ENCODE peak calls at places on chromosomes 12 and 14, in five cellular contexts. One of them, this sample, is unnamed.

GRCh38 chr12:132717531-132718387 is 7.1 kb downstream of the PGAM5 start:
- DNase-seq in fibroblast of mammary gland: no peak
- DNase-seq in Peyer's patch: no peak
- DNase-seq in kidney epithelial cell: no peak
- DNase-seq in foreskin fibroblast: no peak
- DNase-seq in this sample: no peak

GRCh38 chr12:77521458-77522115 is 309.1 kb upstream of the NAV3 start:
- DNase-seq in fibroblast of mammary gland: peak; percentile 76
- DNase-seq in Peyer's patch: no peak
- DNase-seq in kidney epithelial cell: no peak
- DNase-seq in foreskin fibroblast: peak; percentile 81
- DNase-seq in this sample: no peak

GRCh38 chr14:34365309-34365915 is 96.6 kb downstream of the SPTSSA start:
- DNase-seq in fibroblast of mammary gland: peak; percentile 28
- DNase-seq in Peyer's patch: no peak
- DNase-seq in kidney epithelial cell: no peak
- DNase-seq in foreskin fibroblast: peak; percentile 13
- DNase-seq in this sample: peak; percentile 79

GRCh38 chr14:45940318-45940717 is 687.3 kb upstream of the MIS18BP1 start:
- DNase-seq in fibroblast of mammary gland: no peak
- DNase-seq in Peyer's patch: no peak
- DNase-seq in kidney epithelial cell: no peak
- DNase-seq in foreskin fibroblast: no peak
- DNase-seq in this sample: no peak

GRCh38 chr14:105105158-105105557 is 39.9 kb upstream of the GPR132 start:
- DNase-seq in fibroblast of mammary gland: no peak
- DNase-seq in Peyer's patch: no peak
- DNase-seq in kidney epithelial cell: no peak
- DNase-seq in foreskin fibroblast: no peak
- DNase-seq in this sample: no peak

GRCh38 chr14:103550451-103551337 is 11.8 kb downstream of the BAG5 start:
- DNase-seq in fibroblast of mammary gland: no peak
- DNase-seq in Peyer's patch: no peak
- DNase-seq in kidney epithelial cell: peak; percentile 74
- DNase-seq in foreskin fibroblast: no peak
- DNase-seq in this sample: no peak

GRCh38 chr12:56098592-56098991 is 5.8 kb upstream of the PA2G4 start:
- DNase-seq in fibroblast of mammary gland: no peak
- DNase-seq in Peyer's patch: no peak
- DNase-seq in kidney epithelial cell: no peak
- DNase-seq in foreskin fibroblast: no peak
- DNase-seq in this sample: no peak

GRCh38 chr12:132955094-132955932 is 793 bp downstream of the ZNF605 start:
- DNase-seq in fibroblast of mammary gland: peak; percentile 79
- DNase-seq in Peyer's patch: peak; percentile 45
- DNase-seq in kidney epithelial cell: no peak
- DNase-seq in foreskin fibroblast: peak; percentile 86
- DNase-seq in this sample: peak; percentile 78

GRCh38 chr14:22561661-22562579 is 27.1 kb downstream of the DAD1 start:
- DNase-seq in fibroblast of mammary gland: no peak
- DNase-seq in Peyer's patch: peak; percentile 85
- DNase-seq in kidney epithelial cell: no peak
- DNase-seq in foreskin fibroblast: no peak
- DNase-seq in this sample: peak; percentile 80

GRCh38 chr14:61401461-61401860 is 80.1 kb downstream of the PRKCH start:
- DNase-seq in fibroblast of mammary gland: no peak
- DNase-seq in Peyer's patch: no peak
- DNase-seq in kidney epithelial cell: no peak
- DNase-seq in foreskin fibroblast: no peak
- DNase-seq in this sample: no peak

GRCh38 chr12:128994869-128995268 is 141.6 kb downstream of the GLT1D1 start:
- DNase-seq in fibroblast of mammary gland: no peak
- DNase-seq in Peyer's patch: no peak
- DNase-seq in kidney epithelial cell: no peak
- DNase-seq in foreskin fibroblast: no peak
- DNase-seq in this sample: no peak

GRCh38 chr14:99733551-99734405 is 49.7 kb downstream of the CYP46A1 start:
- DNase-seq in fibroblast of mammary gland: no peak
- DNase-seq in Peyer's patch: peak; percentile 47
- DNase-seq in kidney epithelial cell: no peak
- DNase-seq in foreskin fibroblast: no peak
- DNase-seq in this sample: no peak

GRCh38 chr12:111482464-111482863 is 76.7 kb downstream of the SH2B3 start:
- DNase-seq in fibroblast of mammary gland: no peak
- DNase-seq in Peyer's patch: no peak
- DNase-seq in kidney epithelial cell: no peak
- DNase-seq in foreskin fibroblast: peak; percentile 19
- DNase-seq in this sample: peak; percentile 15

GRCh38 chr12:990308-990648 is 745 bp upstream of the ERC1 start:
- DNase-seq in fibroblast of mammary gland: peak; percentile 78
- DNase-seq in Peyer's patch: peak; percentile 79
- DNase-seq in kidney epithelial cell: no peak
- DNase-seq in foreskin fibroblast: peak; percentile 76
- DNase-seq in this sample: peak; percentile 72

GRCh38 chr12:989751-990278 is 1.2 kb upstream of the ERC1 start:
- DNase-seq in fibroblast of mammary gland: peak; percentile 92
- DNase-seq in Peyer's patch: no peak
- DNase-seq in kidney epithelial cell: no peak
- DNase-seq in foreskin fibroblast: peak; percentile 91
- DNase-seq in this sample: peak; percentile 85

GRCh38 chr12:990649-991349 is at the start of gene ERC1:
- DNase-seq in fibroblast of mammary gland: peak; percentile 88
- DNase-seq in Peyer's patch: peak; percentile 93
- DNase-seq in kidney epithelial cell: no peak
- DNase-seq in foreskin fibroblast: peak; percentile 94
- DNase-seq in this sample: peak; percentile 89

GRCh38 chr12:988616-989015 is 2.4 kb upstream of the ERC1 start:
- DNase-seq in fibroblast of mammary gland: peak; percentile 11
- DNase-seq in Peyer's patch: no peak
- DNase-seq in kidney epithelial cell: no peak
- DNase-seq in foreskin fibroblast: peak; percentile 48
- DNase-seq in this sample: peak; percentile 34

GRCh38 chr12:989051-989450 is 2.0 kb upstream of the ERC1 start:
- DNase-seq in fibroblast of mammary gland: no peak
- DNase-seq in Peyer's patch: no peak
- DNase-seq in kidney epithelial cell: no peak
- DNase-seq in foreskin fibroblast: no peak
- DNase-seq in this sample: no peak
- H3K4me3 ChIP-seq in fibroblast of mammary gland: no peak overlapping the region
- H3K4me3 ChIP-seq in Peyer's patch: no peak overlapping the region
- H3K4me3 ChIP-seq in kidney epithelial cell: no peak overlapping the region
- H3K4me3 ChIP-seq in foreskin fibroblast: peak overlapping the region; percentile 83
- H3K4me3 ChIP-seq in this sample: peak overlapping the region; percentile 12

DNA sequence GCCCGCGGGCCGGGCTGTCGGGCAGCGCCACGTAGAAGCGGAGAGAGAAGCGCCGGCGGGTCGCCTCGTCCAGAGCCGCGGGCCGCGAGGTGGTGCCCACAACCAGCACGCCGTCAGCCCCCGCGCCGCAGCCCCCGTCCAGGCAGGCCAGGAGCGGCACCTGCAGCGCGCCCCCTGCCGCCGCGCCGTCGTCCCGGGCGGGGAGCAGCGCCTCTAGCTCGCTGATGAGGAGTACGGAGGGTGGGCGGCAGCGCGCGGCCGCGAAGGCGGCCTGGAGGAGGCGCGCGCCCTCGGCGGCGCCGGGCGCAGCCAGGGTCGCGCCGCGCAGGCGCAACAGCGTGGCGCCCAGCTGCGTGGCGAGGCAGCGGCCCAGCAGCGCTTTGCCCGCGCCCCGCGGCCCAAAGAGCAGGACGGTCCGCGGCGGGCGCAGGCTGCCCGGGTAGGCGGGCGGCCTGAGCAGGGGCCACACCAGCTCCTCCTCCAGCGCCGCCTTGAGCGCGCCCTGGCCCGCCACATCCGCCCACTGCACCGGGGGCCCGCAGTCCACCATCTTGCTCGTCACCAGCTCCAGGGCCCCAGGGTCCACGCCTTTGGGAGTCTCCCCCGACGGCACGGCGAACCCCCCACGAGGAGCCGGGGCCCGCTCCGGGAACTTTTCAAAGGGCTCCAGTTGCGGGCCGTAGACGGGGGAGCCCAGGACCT is 27.6 kb downstream of the FIGNL2 start:
- DNase-seq in fibroblast of mammary gland: peak; percentile 39
- DNase-seq in Peyer's patch: peak; percentile 86
- DNase-seq in kidney epithelial cell: no peak
- DNase-seq in foreskin fibroblast: peak; percentile 24
- DNase-seq in this sample: no peak
- TF ChIP-seq CTCF in fibroblast of mammary gland: no peak
- TF ChIP-seq CTCF in Peyer's patch: peak; percentile 32
- TF ChIP-seq CTCF in kidney epithelial cell: no peak
- TF ChIP-seq CTCF in foreskin fibroblast: no peak
- TF ChIP-seq CTCF in this sample: no peak

GRCh38 chr12:54017845-54018607 is 9.2 kb downstream of the HOXC8 start:
- DNase-seq in fibroblast of mammary gland: peak; percentile 95
- DNase-seq in Peyer's patch: peak; percentile 90
- DNase-seq in kidney epithelial cell: peak; percentile 64
- DNase-seq in foreskin fibroblast: peak; percentile 93
- DNase-seq in this sample: no peak
- H3K4me3 ChIP-seq in fibroblast of mammary gland: peak overlapping the region; percentile 94
- H3K4me3 ChIP-seq in Peyer's patch: peak overlapping the region; percentile 34
- H3K4me3 ChIP-seq in kidney epithelial cell: peak overlapping the region; percentile 49
- H3K4me3 ChIP-seq in foreskin fibroblast: peak overlapping the region; percentile 59
- H3K4me3 ChIP-seq in this sample: no peak overlapping the region

DNA sequence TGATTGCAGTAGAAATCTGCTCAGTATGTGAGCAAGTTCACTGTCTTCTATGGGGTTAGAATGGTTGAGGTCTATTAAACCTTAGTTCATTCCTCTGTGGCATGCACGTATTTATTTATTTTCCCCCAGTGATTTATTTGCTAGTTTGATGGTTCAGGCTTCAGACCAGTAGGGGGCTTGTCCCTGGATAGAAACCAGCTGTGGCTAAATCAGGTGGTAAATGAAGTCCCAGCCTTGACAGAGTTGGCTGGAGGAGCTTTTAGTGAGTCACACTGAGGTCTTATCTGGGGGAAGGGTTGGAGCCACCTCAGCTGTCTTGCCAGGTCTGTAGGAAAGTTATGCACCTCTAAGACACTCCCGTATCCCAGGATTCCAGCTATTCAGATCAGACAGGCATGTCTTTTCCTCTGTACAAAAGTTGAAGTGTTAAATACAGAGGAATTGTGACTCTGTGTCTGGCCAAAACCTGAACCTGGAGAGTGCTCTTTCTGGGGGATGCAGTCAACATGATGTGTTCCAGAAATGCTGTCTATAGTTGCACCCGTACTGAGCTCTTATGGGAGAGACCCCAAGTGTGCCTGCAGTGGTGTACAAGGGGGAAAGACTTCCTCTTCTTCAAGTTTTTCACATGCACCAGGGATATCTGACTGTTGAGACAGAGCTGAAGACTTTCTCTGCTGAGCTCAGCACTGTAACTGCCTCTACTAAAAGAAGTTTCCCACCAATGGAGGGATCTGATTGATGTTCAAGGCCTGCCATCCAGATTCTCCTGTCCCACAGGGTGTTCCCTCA is 1322.1 kb downstream of the TMEM121 start:
- DNase-seq in fibroblast of mammary gland: peak; percentile 24
- DNase-seq in Peyer's patch: peak; percentile 73
- DNase-seq in kidney epithelial cell: peak; percentile 57
- DNase-seq in foreskin fibroblast: no peak
- DNase-seq in this sample: no peak
- TF ChIP-seq CTCF in fibroblast of mammary gland: no peak
- TF ChIP-seq CTCF in Peyer's patch: peak; percentile 54
- TF ChIP-seq CTCF in kidney epithelial cell: peak; percentile 46
- TF ChIP-seq CTCF in foreskin fibroblast: no peak
- TF ChIP-seq CTCF in this sample: no peak

DNA sequence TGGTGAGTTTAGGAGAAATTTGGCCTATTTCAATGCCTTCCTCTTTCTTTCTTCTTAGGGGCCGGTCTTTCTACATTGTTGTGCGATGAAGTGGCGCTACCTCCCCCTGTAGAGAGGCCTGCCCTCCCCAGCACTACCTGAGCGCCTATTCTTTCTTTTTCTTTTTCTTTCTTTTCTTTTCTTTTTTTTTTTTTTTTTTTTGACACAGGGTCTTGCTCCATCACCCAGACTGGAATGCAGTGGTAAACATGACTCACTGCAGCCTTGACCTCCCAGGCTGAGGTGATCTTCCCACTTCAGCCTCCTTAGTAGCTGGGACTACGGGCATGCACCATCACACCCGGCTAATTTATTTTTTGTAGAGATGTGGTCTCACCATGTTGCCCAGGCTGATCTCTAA is 136.1 kb upstream of the MAX start:
- DNase-seq in fibroblast of mammary gland: peak; percentile 95
- DNase-seq in Peyer's patch: no peak
- DNase-seq in kidney epithelial cell: peak; percentile 95
- DNase-seq in foreskin fibroblast: peak; percentile 88
- DNase-seq in this sample: peak; percentile 92
- H3K4me3 ChIP-seq in fibroblast of mammary gland: no peak overlapping the region
- H3K4me3 ChIP-seq in Peyer's patch: no peak overlapping the region
- H3K4me3 ChIP-seq in kidney epithelial cell: no peak overlapping the region
- H3K4me3 ChIP-seq in foreskin fibroblast: no peak overlapping the region
- H3K4me3 ChIP-seq in this sample: no peak overlapping the region

GRCh38 chr12:88579941-88580871 is at the start of gene KITLG:
- DNase-seq in fibroblast of mammary gland: peak; percentile 82
- DNase-seq in Peyer's patch: peak; percentile 88
- DNase-seq in kidney epithelial cell: no peak
- DNase-seq in foreskin fibroblast: peak; percentile 97
- DNase-seq in this sample: peak; percentile 92
- TF ChIP-seq CTCF in fibroblast of mammary gland: peak; percentile 23
- TF ChIP-seq CTCF in Peyer's patch: peak; percentile 52
- TF ChIP-seq CTCF in kidney epithelial cell: peak; percentile 54
- TF ChIP-seq CTCF in foreskin fibroblast: peak; percentile 54
- TF ChIP-seq CTCF in this sample: peak; percentile 58

DNA sequence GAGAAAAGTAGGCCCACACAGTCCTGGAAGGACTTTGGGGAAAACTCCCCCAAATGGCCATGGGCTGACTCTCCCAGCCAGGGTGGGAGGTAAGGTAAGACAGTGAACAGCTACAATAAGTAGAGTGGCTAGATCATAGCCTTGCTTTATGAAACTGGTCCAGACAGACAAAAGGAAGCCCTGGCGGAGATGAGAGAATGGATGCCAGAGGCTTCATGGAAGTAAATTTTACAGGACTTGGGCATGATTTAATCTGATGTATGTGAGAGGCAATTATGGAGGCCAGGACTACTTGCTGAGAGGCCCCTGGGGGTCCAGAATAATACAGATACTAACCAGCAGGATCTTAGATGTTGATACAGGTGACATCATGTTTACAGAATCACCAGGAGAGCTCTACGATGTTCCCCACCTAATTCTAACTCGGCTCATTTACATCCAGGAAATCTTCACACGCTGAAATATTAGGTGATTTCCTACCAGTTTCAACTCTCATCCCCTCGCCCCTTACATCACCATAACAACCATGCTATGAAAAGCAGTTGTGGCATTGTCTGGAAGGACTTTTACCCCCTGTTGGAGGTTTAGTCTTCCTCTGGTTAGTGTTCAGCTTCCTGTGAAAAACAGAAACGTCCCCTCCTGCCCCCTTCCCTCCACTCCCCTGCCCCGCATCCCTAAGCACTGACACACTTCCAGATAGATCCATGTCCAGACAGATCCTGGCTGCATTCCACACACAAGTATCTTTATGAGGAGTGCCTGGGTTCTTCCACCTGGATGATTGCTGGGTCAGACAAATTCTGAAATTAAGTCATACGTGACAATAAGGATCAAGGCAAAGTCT is 39.5 kb upstream of the NT5DC3 start:
- DNase-seq in fibroblast of mammary gland: no peak
- DNase-seq in Peyer's patch: no peak
- DNase-seq in kidney epithelial cell: no peak
- DNase-seq in foreskin fibroblast: no peak
- DNase-seq in this sample: peak; percentile 26
- H3K4me3 ChIP-seq in fibroblast of mammary gland: no peak overlapping the region
- H3K4me3 ChIP-seq in Peyer's patch: no peak overlapping the region
- H3K4me3 ChIP-seq in kidney epithelial cell: no peak overlapping the region
- H3K4me3 ChIP-seq in foreskin fibroblast: no peak overlapping the region
- H3K4me3 ChIP-seq in this sample: no peak overlapping the region